ENCODE peak calls at places on chromosomes 3 and 15, in seven cellular contexts. U is stimulated activated CD4-positive, alpha-beta T cell treated with anti-CD3 and anti-CD28 coated beads, Interleukin-1b, Interleukin-23, amount 100 ng/mL, for 1 hour; Q is activated T-cell treated with anti-CD3 and anti-CD28 coated beads, Interleukin-2, amount 50 U/mL, for 72 hours; C is EH; R is T-helper 2 cell; P is upper lobe of right lung; V is stimulated activated naive B cell treated with anti-CD40 and anti-IgM and Interleukin-4, amounts not matched to agents 10 μg/mL and 1 μg/mL and 100 μg/mL, for 72 hours. J is an unnamed sample.

GRCh38 chr15:74613953-74614743 is 1.5 kb upstream of the CLK3 start:
- DNase-seq in U (no peak), Q (no peak), C (no peak), R (no peak), P (no peak), V (no peak), J (no peak)

GRCh38 chr3:183766107-183766506 is 59.3 kb downstream of the MAP6D1 start:
- DNase-seq in U (no peak), Q (no peak), C (no peak), R (no peak), P (no peak), V (no peak), J (no peak)

GRCh38 chr15:81322708-81323253 is 1.2 kb downstream of the STARD5 start:
- DNase-seq in U (no peak), Q (no peak), C (no peak), R (no peak), P (no peak), V (no peak), J (no peak)

GRCh38 chr3:87236093-87236492 is 9.0 kb downstream of the CHMP2B start:
- DNase-seq in U (no peak), Q (no peak), C (no peak), R (no peak), P (no peak), V (no peak), J (no peak)

GRCh38 chr3:104564045-104564643 is 802.6 kb upstream of the ALCAM start:
- DNase-seq in U (peak), Q (peak), C (peak), R (peak), P (no peak), V (no peak), J (peak)

GRCh38 chr3:160756907-160757623 is 1.0 kb downstream of the PPM1L start:
- DNase-seq in U (no peak), Q (peak), C (no peak), R (no peak), P (peak), V (no peak), J (no peak)

GRCh38 chr3:71076361-71076997 is 507.0 kb downstream of the FOXP1 start:
- DNase-seq in U (no peak), Q (no peak), C (peak), R (no peak), P (no peak), V (no peak), J (no peak)

GRCh38 chr15:72782274-72782992 is 1.1 kb downstream of the ADPGK start:
- DNase-seq in U (no peak), Q (peak), C (peak), R (no peak), P (no peak), V (no peak), J (no peak)

GRCh38 chr3:21644268-21644667 is 106.7 kb downstream of the ZNF385D start:
- DNase-seq in U (no peak), Q (no peak), C (no peak), R (no peak), P (no peak), V (no peak), J (no peak)

J was measured in keratinocyte.